ENCODE peak calls at places on chromosomes 3 and 15, in six cellular contexts. H is H7, A is LNCaP clone FGC, E is HCT116, K is AG10803, V is small intestine. D is an unnamed sample.

GRCh38 chr3:13565581-13566461 is 16.9 kb downstream of the FBLN2 start:
- DNase-seq in E (no peak), V (no peak), K (no peak), H (peak), A (no peak), D (no peak)

GRCh38 chr15:52563499-52564060 is 5.2 kb downstream of the ARPP19 start:
- DNase-seq in H (no peak), E (no peak), A (peak), K (no peak), V (no peak), D (no peak)

GRCh38 chr3:148319161-148319915 is 378.4 kb upstream of the AGTR1 start:
- DNase-seq in E (no peak), A (no peak), H (no peak), V (no peak), K (peak), D (peak)

GRCh38 chr3:11391930-11392688 is 119.9 kb downstream of the ATG7 start:
- DNase-seq in H (no peak), E (no peak), V (no peak), A (no peak), K (peak), D (peak)

GRCh38 chr3:17039579-17039978 is 154.8 kb downstream of the PLCL2 start:
- DNase-seq in A (no peak), K (peak), E (peak), H (no peak), V (peak), D (peak)

GRCh38 chr3:76765526-76765925 is 274.4 kb upstream of the ROBO2 start:
- DNase-seq in A (no peak), K (no peak), V (no peak), E (no peak), H (no peak), D (no peak)

GRCh38 chr15:83733206-83733605 is 79.3 kb downstream of the ADAMTSL3 start:
- DNase-seq in H (no peak), K (peak), V (no peak), A (no peak), E (peak), D (no peak)

GRCh38 chr15:81813215-81813614 is 232.6 kb downstream of the MEX3B start:
- DNase-seq in K (no peak), E (peak), V (peak), H (peak), A (no peak), D (no peak)

GRCh38 chr3:157445897-157446296 is 9.2 kb downstream of the PTX3 start:
- DNase-seq in A (no peak), H (no peak), E (no peak), K (peak), V (no peak), D (no peak)

GRCh38 chr15:31552482-31553099 is 226.0 kb downstream of the KLF13 start:
- DNase-seq in A (no peak), H (no peak), V (no peak), E (no peak), K (no peak), D (no peak)

GRCh38 chr3:46406440-46406785 is 453 bp downstream of the CCR5AS start:
- DNase-seq in V (no peak), K (no peak), E (no peak), H (no peak), A (no peak), D (no peak)

GRCh38 chr3:120622870-120623718 is 27.0 kb downstream of the NDUFB4 start:
- DNase-seq in K (peak), V (no peak), A (no peak), H (no peak), E (peak), D (peak)

GRCh38 chr15:33915571-33916407 is 52.5 kb upstream of the CHRM5 start:
- DNase-seq in H (no peak), K (no peak), V (peak), A (no peak), E (no peak), D (no peak)

GRCh38 chr15:66862878-66863335 is 160.9 kb downstream of the SMAD6 start:
- DNase-seq in E (peak), K (peak), V (peak), A (peak), H (peak), D (peak)

GRCh38 chr3:78741066-78741645 is 1026.6 kb downstream of the ROBO1 start:
- DNase-seq in V (peak), E (no peak), A (no peak), H (no peak), K (no peak), D (no peak)

GRCh38 chr15:93983501-93983900 is 247.9 kb upstream of the MCTP2 start:
- DNase-seq in A (no peak), E (no peak), V (no peak), H (no peak), K (no peak), D (no peak)

GRCh38 chr3:141401584-141402475 is 33.5 kb downstream of the ZBTB38 start:
- DNase-seq in H (peak), V (peak), E (no peak), K (peak), A (no peak), D (no peak)

GRCh38 chr3:38327335-38328009 is 19.1 kb upstream of the XYLB start:
- DNase-seq in H (no peak), E (peak), K (peak), A (no peak), V (no peak), D (no peak)

DNA sequence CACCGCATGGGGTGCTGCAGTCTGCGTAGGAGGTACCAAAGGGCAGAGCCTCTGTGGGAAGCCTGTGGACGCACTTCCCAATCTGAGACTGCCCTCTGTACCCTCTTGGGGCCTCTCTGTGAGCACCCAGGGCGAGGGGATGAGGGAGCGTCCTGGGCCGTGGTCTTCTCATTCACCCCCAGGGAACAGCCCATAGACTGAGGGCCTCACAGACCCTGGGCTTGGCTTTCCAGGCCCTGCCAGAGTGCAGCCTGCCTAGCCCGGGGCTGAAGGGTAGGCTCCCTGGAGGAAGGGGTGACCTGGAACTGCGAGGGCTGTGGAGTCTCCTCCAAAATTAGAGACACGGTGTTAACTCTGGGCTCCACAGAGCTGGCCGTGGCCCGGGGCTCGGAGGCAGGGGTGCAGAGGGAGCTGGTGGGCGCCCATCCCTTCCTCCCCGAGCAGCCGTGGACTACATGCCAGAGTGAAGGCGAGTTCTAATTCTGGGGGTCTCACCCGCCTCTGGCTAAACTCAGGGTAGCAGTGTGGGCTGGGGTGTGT is 468 bp upstream of the SPTBN5 start:
- DNase-seq in A (no peak), E (no peak), V (no peak), K (no peak), H (no peak), D (no peak)
- H3K4me3 ChIP-seq in A (no peak), E (peak), V (no peak), K (peak), H (no peak), D (no peak)

DNA sequence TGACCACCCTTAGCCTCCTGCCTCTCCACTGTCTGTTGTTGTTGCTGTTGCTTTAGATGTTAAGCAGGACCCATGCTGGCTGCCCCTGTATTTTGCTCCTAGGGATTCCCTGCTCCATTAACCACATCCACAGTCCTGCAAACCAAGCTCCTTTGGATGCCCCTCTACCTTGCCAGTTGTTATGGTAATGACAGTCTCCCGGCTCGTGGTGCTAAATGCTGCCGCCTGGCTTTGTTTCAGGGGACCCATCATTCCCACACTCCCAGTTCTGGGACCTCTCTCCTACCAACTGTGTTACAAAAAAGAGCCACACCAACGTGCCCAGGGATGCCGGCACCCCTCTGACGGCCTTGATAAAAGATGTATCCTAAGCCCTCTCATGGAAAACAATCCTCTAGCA is 15.5 kb upstream of the MCCC1 start:
- DNase-seq in A (no peak), K (no peak), E (no peak), H (peak), V (no peak), D (no peak)
- H3K4me3 ChIP-seq in A (no peak), K (no peak), E (no peak), H (no peak), V (no peak), D (no peak)

DNA sequence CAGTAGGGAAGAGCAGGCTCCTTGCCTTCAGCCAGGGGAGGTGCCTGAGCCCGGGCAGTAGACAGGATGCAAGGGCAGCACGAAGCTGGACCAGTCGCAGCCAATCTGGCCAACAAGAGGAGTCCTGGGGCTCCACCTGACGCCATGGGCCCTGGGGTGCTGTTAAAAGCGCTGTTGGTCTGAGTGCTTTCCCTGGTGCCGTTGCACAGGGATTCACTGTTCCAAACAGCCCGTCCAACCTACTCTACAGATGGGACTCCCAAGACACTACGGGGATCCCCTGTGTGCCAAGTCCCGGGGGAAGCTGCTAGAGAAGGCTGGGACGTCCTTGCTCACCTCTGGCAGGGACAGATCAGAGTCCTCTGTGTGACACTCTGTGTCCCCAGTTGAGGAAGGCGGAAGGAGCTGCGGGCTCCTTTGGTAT is 632 bp downstream of the CTSH start:
- DNase-seq in K (no peak), H (no peak), E (no peak), A (no peak), V (peak), D (no peak)
- H3K4me3 ChIP-seq in K (peak), H (peak), E (peak), A (peak), V (peak), D (no peak)

GRCh38 chr3:57582470-57583168 is 14.5 kb downstream of the ARF4 start:
- DNase-seq in A (peak), V (no peak), E (peak), K (no peak), H (peak), D (no peak)
- H3K4me3 ChIP-seq in A (no peak), V (no peak), E (no peak), K (no peak), H (no peak), D (no peak)

GRCh38 chr3:23435318-23435717 is 232.2 kb downstream of the UBE2E2 start:
- DNase-seq in A (no peak), V (no peak), K (no peak), H (peak), E (no peak), D (no peak)
- H3K4me3 ChIP-seq in A (no peak), V (no peak), K (no peak), H (no peak), E (no peak), D (no peak)

DNA sequence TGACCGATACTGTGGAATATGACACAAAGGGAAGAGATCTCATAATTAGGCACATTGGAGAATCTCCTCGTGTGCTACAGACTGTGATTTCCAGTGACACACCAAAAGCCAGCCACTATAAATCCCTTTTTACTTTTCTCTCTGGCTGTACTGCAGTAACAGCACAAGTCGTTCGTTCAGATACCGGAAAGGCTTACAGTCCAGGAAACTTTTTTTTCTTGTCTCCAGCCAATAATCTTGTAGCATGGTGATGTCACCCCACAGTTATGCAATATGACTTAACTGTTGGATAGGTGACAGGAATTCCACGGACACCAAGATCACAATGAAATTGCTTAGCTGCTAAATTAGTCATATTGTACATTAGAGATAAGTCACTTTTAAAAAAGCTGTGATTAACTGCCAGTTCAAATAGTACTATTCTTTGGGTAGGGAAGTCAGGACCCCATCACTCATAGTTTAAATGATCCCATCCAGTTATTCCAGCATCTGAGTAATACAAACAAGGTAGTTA is 36.3 kb upstream of the TSC22D2 start:
- DNase-seq in K (peak), V (peak), E (peak), H (no peak), A (peak), D (peak)
- H3K4me3 ChIP-seq in K (peak), V (no peak), E (peak), H (no peak), A (no peak), D (peak)

GRCh38 chr15:76994496-76994895 is 430 bp upstream of the PSTPIP1 start:
- DNase-seq in H (no peak), K (no peak), E (no peak), A (no peak), V (no peak), D (no peak)
- H3K4me3 ChIP-seq in H (no peak), K (no peak), E (no peak), A (no peak), V (no peak), D (no peak)

GRCh38 chr3:23816721-23817120 is 11.0 kb downstream of the UBE2E1 start:
- DNase-seq in V (no peak), E (no peak), H (no peak), K (no peak), A (no peak), D (no peak)
- H3K4me3 ChIP-seq in V (no peak), E (no peak), H (no peak), K (no peak), A (no peak), D (no peak)

DNA sequence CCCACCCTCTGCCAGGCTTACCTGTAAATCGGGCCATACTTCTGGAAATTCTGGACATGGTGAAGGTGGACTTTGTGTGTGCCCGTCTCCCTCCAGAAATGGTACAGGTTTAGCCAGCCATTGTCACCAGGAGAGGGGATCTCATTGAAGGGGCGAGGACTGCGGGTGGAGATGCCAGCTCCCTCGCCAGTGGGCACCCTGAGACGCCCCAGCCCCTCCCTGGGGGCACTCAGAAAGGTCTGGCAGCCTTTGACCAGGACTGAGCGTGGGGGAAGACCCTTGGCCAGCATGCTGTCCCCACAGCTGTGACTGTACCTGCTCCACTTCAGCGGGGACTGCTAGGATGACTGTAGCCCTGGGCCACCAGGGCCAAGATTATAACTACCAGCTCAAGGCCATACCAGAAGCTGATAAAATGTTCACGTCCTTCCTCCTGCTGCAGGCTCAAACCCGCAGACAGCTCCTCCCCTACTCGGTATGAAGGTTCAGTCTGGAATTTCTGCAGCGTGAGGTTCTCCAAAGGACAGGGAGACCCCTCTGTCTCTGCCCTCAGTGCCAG is at the start of gene CYP11A1:
- DNase-seq in A (no peak), K (no peak), V (no peak), E (no peak), H (peak), D (no peak)
- H3K4me3 ChIP-seq in A (no peak), K (no peak), V (no peak), E (no peak), H (no peak), D (no peak)

D was measured in AG04449.